ENCODE peak calls at places on chromosome 17, in five cellular contexts. P, A, B, I and F are unnamed samples.

GRCh38 chr17:34285304-34285792 is at the start of gene CCL11:
- DNase-seq in P (no peak), A (no peak), B (no peak), I (no peak), F (no peak)

GRCh38 chr17:3794890-3795757 is 5.9 kb downstream of the ITGAE start:
- DNase-seq in P (peak; percentile 97), A (no peak), B (no peak), I (no peak), F (peak; percentile 61)

GRCh38 chr17:33509331-33509730 is 216.2 kb upstream of the ASIC2 start:
- DNase-seq in P (no peak), A (no peak), B (no peak), I (no peak), F (no peak)

GRCh38 chr17:42247734-42248133 is 28.5 kb downstream of the STAT5B start:
- DNase-seq in P (no peak), A (no peak), B (no peak), I (no peak), F (no peak)

GRCh38 chr17:51475650-51476221 is 215.4 kb downstream of the UTP18 start:
- DNase-seq in P (no peak), A (no peak), B (no peak), I (no peak), F (no peak)

GRCh38 chr17:75032896-75033294 is 13.9 kb downstream of the ATP5PD start:
- DNase-seq in P (no peak), A (no peak), B (no peak), I (peak; percentile 22), F (peak; percentile 42)

GRCh38 chr17:22202702-22203101 is 510.4 kb downstream of the KCNJ18 start:
- DNase-seq in P (no peak), A (no peak), B (no peak), I (no peak), F (no peak)

GRCh38 chr17:6639651-6640535 is 618 bp downstream of the KIAA0753 start:
- DNase-seq in P (no peak), A (no peak), B (no peak), I (peak; percentile 41), F (no peak)

GRCh38 chr17:5700791-5701190 is 116.5 kb upstream of the NLRP1 start:
- DNase-seq in P (no peak), A (no peak), B (no peak), I (no peak), F (no peak)

GRCh38 chr17:4163951-4164350 is 21.0 kb downstream of the CYB5D2 start:
- DNase-seq in P (no peak), A (no peak), B (no peak), I (no peak), F (no peak)

GRCh38 chr17:9402590-9403199 is 172.9 kb downstream of the STX8 start:
- DNase-seq in P (no peak), A (peak; percentile 15), B (no peak), I (peak; percentile 30), F (peak; percentile 15)

GRCh38 chr17:56629450-56630187 is 36.1 kb downstream of the NOG start:
- DNase-seq in P (no peak), A (no peak), B (no peak), I (no peak), F (no peak)

GRCh38 chr17:21090889-21091618 is 35.7 kb upstream of the DHRS7B start:
- DNase-seq in P (no peak), A (no peak), B (no peak), I (no peak), F (no peak)

GRCh38 chr17:16131593-16131992 is 83.7 kb downstream of the NCOR1 start:
- DNase-seq in P (no peak), A (no peak), B (no peak), I (no peak), F (no peak)

GRCh38 chr17:2120550-2121335 is 65.8 kb downstream of the HIC1 start:
- DNase-seq in P (no peak), A (no peak), B (no peak), I (no peak), F (no peak)

GRCh38 chr17:42751628-42752027 is 6.8 kb upstream of the EZH1 start:
- DNase-seq in P (no peak), A (no peak), B (no peak), I (no peak), F (no peak)

GRCh38 chr17:76270127-76270592 is 5.0 kb downstream of the UBALD2 start:
- DNase-seq in P (no peak), A (no peak), B (no peak), I (no peak), F (no peak)

GRCh38 chr17:43169561-43170139 is 1.4 kb upstream of the NBR1 start:
- DNase-seq in P (no peak), A (peak; percentile 8), B (no peak), I (peak; percentile 54), F (peak; percentile 2)

GRCh38 chr17:66383353-66383752 is 80.9 kb downstream of the PRKCA start:
- DNase-seq in P (no peak), A (no peak), B (no peak), I (no peak), F (no peak)

GRCh38 chr17:50218071-50218759 is 16.8 kb upstream of the COL1A1 start:
- DNase-seq in P (no peak), A (no peak), B (no peak), I (no peak), F (no peak)

GRCh38 chr17:31329221-31329620 is 7.8 kb upstream of the EVI2A start:
- DNase-seq in P (peak; percentile 13), A (no peak), B (no peak), I (no peak), F (no peak)

GRCh38 chr17:65542067-65542466 is 19.4 kb downstream of the AXIN2 start:
- DNase-seq in P (no peak), A (no peak), B (no peak), I (no peak), F (no peak)

GRCh38 chr17:73759324-73760185 is 115.3 kb upstream of the SDK2 start:
- DNase-seq in P (no peak), A (no peak), B (no peak), I (peak; percentile 19), F (no peak)

GRCh38 chr17:51888823-51889222 is 269.7 kb downstream of the CA10 start:
- DNase-seq in P (no peak), A (no peak), B (no peak), I (no peak), F (peak; percentile 62)